ENCODE peak calls at places on chromosomes 6 and 20, in eight cellular contexts. J, M, P, K, Q, N, S and I are unnamed samples.
A peak's percentile ranks its signal among the peaks of the same experiment; 100 is the strongest.

GRCh38 chr6:33886673-33887144 is 82.9 kb upstream of the MLN start:
- DNase-seq in J (no peak), M (no peak), P (no peak), K (no peak), Q (peak; percentile 45), N (no peak), S (peak; percentile 28), I (no peak)

GRCh38 chr6:36479256-36479655 is 36.5 kb downstream of the KCTD20 start:
- DNase-seq in J (no peak), M (no peak), P (no peak), K (no peak), Q (no peak), N (no peak), S (no peak), I (no peak)

GRCh38 chr20:64077876-64078551 is 1.3 kb downstream of the RGS19 start:
- DNase-seq in J (no peak), M (no peak), P (peak; percentile 61), K (peak; percentile 38), Q (no peak), N (no peak), S (no peak), I (no peak)

GRCh38 chr6:164086326-164086887 is 671.9 kb downstream of the QKI start:
- DNase-seq in J (no peak), M (no peak), P (no peak), K (no peak), Q (no peak), N (no peak), S (no peak), I (no peak)

GRCh38 chr6:28988536-28989415 is 16.3 kb downstream of the ZNF311 start:
- DNase-seq in J (peak; percentile 76), M (peak; percentile 23), P (peak; percentile 13), K (peak; percentile 64), Q (peak; percentile 65), N (no peak), S (peak; percentile 47), I (peak; percentile 79)

GRCh38 chr20:19786311-19786710 is 28.3 kb downstream of the RIN2 start:
- DNase-seq in J (peak; percentile 74), M (no peak), P (no peak), K (no peak), Q (no peak), N (no peak), S (peak; percentile 51), I (no peak)

GRCh38 chr6:154537942-154538341 is 27.5 kb upstream of the CNKSR3 start:
- DNase-seq in J (no peak), M (no peak), P (no peak), K (no peak), Q (no peak), N (no peak), S (no peak), I (no peak)

GRCh38 chr6:37467718-37468117 is 32.0 kb downstream of the CCDC167 start:
- DNase-seq in J (no peak), M (no peak), P (no peak), K (no peak), Q (no peak), N (no peak), S (no peak), I (no peak)

GRCh38 chr6:102798631-102799030 is 1405.1 kb downstream of the GRIK2 start:
- DNase-seq in J (peak; percentile 1), M (no peak), P (no peak), K (no peak), Q (no peak), N (no peak), S (no peak), I (peak; percentile 17)